ENCODE peak calls at places on chromosomes 1 and 21, in four cellular contexts. K is NCI-H774, M is HTR-8/SVneo, Q is NCI-H1105 treated with DMSO at 0.1 percent for 48 hours. B is an unnamed sample.
A peak's percentile ranks its signal among the peaks of the same experiment; 100 is the strongest.

GRCh38 chr1:42165511-42166210 is 1.1 kb upstream of the GUCA2A start:
- DNase-seq in K (peak; percentile 64), M (peak; percentile 67), Q (peak; percentile 94), B (peak; percentile 91)

GRCh38 chr1:172917972-172918371 is 132.8 kb downstream of the TNFSF18 start:
- DNase-seq in K (no peak), M (peak; percentile 71), Q (no peak), B (no peak)

GRCh38 chr1:113205980-113206766 is 133.2 kb downstream of the LRIG2 start:
- DNase-seq in K (no peak), M (no peak), Q (no peak), B (peak; percentile 90)

GRCh38 chr1:180775801-180776200 is 136.9 kb upstream of the KIAA1614 start:
- DNase-seq in K (no peak), M (no peak), Q (no peak), B (no peak)

GRCh38 chr1:1777510-1777909 is 760 bp downstream of the NADK start:
- DNase-seq in K (no peak), M (no peak), Q (no peak), B (no peak)

GRCh38 chr1:98232678-98233077 is 311.8 kb upstream of the DPYD start:
- DNase-seq in K (no peak), M (no peak), Q (no peak), B (no peak)

GRCh38 chr1:209584186-209584776 is 767 bp downstream of the CAMK1G start:
- DNase-seq in K (no peak), M (no peak), Q (no peak), B (no peak)

GRCh38 chr1:68269637-68270430 is 37.5 kb upstream of the WLS start:
- DNase-seq in K (no peak), M (no peak), Q (no peak), B (no peak)

GRCh38 chr1:153805042-153805745 is 30.0 kb downstream of the SLC27A3 start:
- DNase-seq in K (no peak), M (peak; percentile 52), Q (peak; percentile 8), B (peak; percentile 21)

GRCh38 chr21:34023691-34024381 is 49.5 kb upstream of the MRPS6 start:
- DNase-seq in K (no peak), M (no peak), Q (no peak), B (no peak)

GRCh38 chr1:9494936-9495758 is 44.1 kb upstream of the SLC25A33 start:
- DNase-seq in K (peak; percentile 13), M (peak; percentile 40), Q (peak; percentile 54), B (peak; percentile 54)

GRCh38 chr1:178271471-178271870 is 177.6 kb downstream of the RASAL2 start:
- DNase-seq in K (no peak), M (no peak), Q (no peak), B (no peak)

GRCh38 chr1:7625401-7625800 is 145.7 kb upstream of the VAMP3 start:
- DNase-seq in K (no peak), M (no peak), Q (no peak), B (no peak)

GRCh38 chr1:156246762-156247459 is 945 bp downstream of the PAQR6 start:
- DNase-seq in K (no peak), M (no peak), Q (no peak), B (no peak)

GRCh38 chr1:202807926-202808757 is at the start of gene KDM5B:
- DNase-seq in K (peak; percentile 65), M (peak; percentile 49), Q (peak; percentile 72), B (peak; percentile 55)

GRCh38 chr1:33342041-33342723 is 21.3 kb upstream of the A3GALT2 start:
- DNase-seq in K (peak; percentile 99), M (peak; percentile 54), Q (peak; percentile 71), B (peak; percentile 90)

GRCh38 chr1:239976130-239976968 is 115.3 kb upstream of the FMN2 start:
- DNase-seq in K (peak; percentile 36), M (peak; percentile 52), Q (peak; percentile 16), B (no peak)

GRCh38 chr1:65172936-65173335 is 24.9 kb downstream of the AK4 start:
- DNase-seq in K (no peak), M (no peak), Q (no peak), B (no peak)

GRCh38 chr21:46294647-46295176 is 8.6 kb downstream of the YBEY start:
- DNase-seq in K (no peak), M (no peak), Q (no peak), B (no peak)

GRCh38 chr1:209400351-209401220 is 182.9 kb upstream of the CAMK1G start:
- DNase-seq in K (no peak), M (no peak), Q (no peak), B (no peak)

GRCh38 chr1:94418664-94419655 is 771 bp downstream of the ABCD3 start:
- DNase-seq in K (no peak), M (peak; percentile 5), Q (peak; percentile 73), B (peak; percentile 69)

GRCh38 chr1:7526196-7526866 is 244.8 kb upstream of the VAMP3 start:
- DNase-seq in K (no peak), M (peak; percentile 38), Q (no peak), B (no peak)

GRCh38 chr1:108862698-108863477 is 6.0 kb upstream of the AKNAD1 start:
- DNase-seq in K (no peak), M (no peak), Q (no peak), B (no peak)

GRCh38 chr21:43882952-43883492 is 18.0 kb downstream of the AGPAT3 start:
- DNase-seq in K (no peak), M (no peak), Q (no peak), B (no peak)

GRCh38 chr1:234707641-234708040 is 97.7 kb upstream of the IRF2BP2 start:
- DNase-seq in K (no peak), M (no peak), Q (no peak), B (peak; percentile 9)

GRCh38 chr1:65418522-65419185 is 1.8 kb upstream of the LEPR start:
- DNase-seq in K (no peak), M (no peak), Q (no peak), B (no peak)

B was measured in DMS79 treated with DMSO at 0.1 percent for 48 hours.